ENCODE peak calls at places on chromosomes 6 and 20, in ten cellular contexts. N is HCT116, B is psoas muscle, O is lung, A is mammary epithelial cell, R is left ventricle myocardium inferior, E is mesothelial cell of epicardium, Z is endothelial cell, Y is transverse colon, H is esophagus muscularis mucosa. P is an unnamed sample.
A peak's percentile ranks its signal among the peaks of the same experiment; 100 is the strongest.

GRCh38 chr6:16503919-16504554 is 257.2 kb downstream of the ATXN1 start:
- DNase-seq in N (no peak), B (no peak), O (no peak), A (no peak), R (no peak), E (no peak), Z (no peak), Y (peak; percentile 23), H (no peak), P (no peak)

GRCh38 chr6:2029130-2029794 is 216.1 kb downstream of the GMDS start:
- DNase-seq in N (no peak), B (no peak), O (no peak), A (peak; percentile 70), R (no peak), E (no peak), Z (no peak), Y (no peak), H (no peak), P (no peak)

GRCh38 chr20:22411568-22412450 is 172.6 kb downstream of the FOXA2 start:
- DNase-seq in N (no peak), B (peak; percentile 40), O (peak; percentile 57), A (no peak), R (peak; percentile 24), E (no peak), Z (no peak), Y (no peak), H (no peak), P (no peak)

GRCh38 chr20:20520776-20521175 is 152.9 kb downstream of the INSM1 start:
- DNase-seq in N (no peak), B (no peak), O (no peak), A (peak; percentile 90), R (no peak), E (no peak), Z (no peak), Y (no peak), H (no peak), P (no peak)

GRCh38 chr20:62048821-62049291 is 16.8 kb downstream of the TAF4 start:
- DNase-seq in N (no peak), B (no peak), O (no peak), A (no peak), R (no peak), E (no peak), Z (no peak), Y (no peak), H (no peak), P (no peak)

GRCh38 chr20:9225879-9226278 is 157.0 kb downstream of the PLCB4 start:
- DNase-seq in N (no peak), B (peak; percentile 21), O (no peak), A (no peak), R (peak; percentile 28), E (no peak), Z (peak; percentile 8), Y (no peak), H (no peak), P (no peak)

GRCh38 chr6:157471895-157472686 is 91.1 kb downstream of the ZDHHC14 start:
- DNase-seq in N (no peak), B (no peak), O (no peak), A (no peak), R (no peak), E (peak; percentile 31), Z (no peak), Y (no peak), H (peak; percentile 81), P (no peak)

GRCh38 chr6:13432526-13433218 is 54.7 kb downstream of the GFOD1 start:
- DNase-seq in N (no peak), B (no peak), O (no peak), A (no peak), R (no peak), E (no peak), Z (no peak), Y (no peak), H (no peak), P (no peak)

GRCh38 chr6:127266892-127267741 is 453 bp downstream of the RNF146 start:
- DNase-seq in N (peak; percentile 13), B (peak; percentile 69), O (peak; percentile 74), A (peak; percentile 56), R (peak; percentile 64), E (peak; percentile 60), Z (peak; percentile 64), Y (peak; percentile 56), H (no peak), P (peak; percentile 84)

GRCh38 chr6:134732761-134733160 is 217.1 kb downstream of the ALDH8A1 start:
- DNase-seq in N (no peak), B (no peak), O (no peak), A (no peak), R (no peak), E (no peak), Z (no peak), Y (no peak), H (no peak), P (no peak)

GRCh38 chr20:45779011-45779915 is 12.4 kb downstream of the WFDC3 start:
- DNase-seq in N (peak; percentile 98), B (peak; percentile 85), O (peak; percentile 90), A (peak; percentile 99), R (peak; percentile 75), E (no peak), Z (no peak), Y (peak; percentile 88), H (peak; percentile 98), P (no peak)

GRCh38 chr6:154510144-154510905 is at the start of gene CNKSR3:
- DNase-seq in N (peak; percentile 83), B (peak; percentile 75), O (peak; percentile 90), A (peak; percentile 87), R (peak; percentile 84), E (peak; percentile 87), Z (peak; percentile 89), Y (peak; percentile 81), H (peak; percentile 93), P (peak; percentile 73)

GRCh38 chr6:119240257-119241123 is 109.1 kb downstream of the MAN1A1 start:
- DNase-seq in N (no peak), B (no peak), O (no peak), A (no peak), R (no peak), E (no peak), Z (peak; percentile 6), Y (no peak), H (no peak), P (no peak)

GRCh38 chr6:106122306-106122940 is 36.3 kb downstream of the PRDM1 start:
- DNase-seq in N (no peak), B (no peak), O (no peak), A (no peak), R (no peak), E (no peak), Z (no peak), Y (no peak), H (no peak), P (no peak)

GRCh38 chr6:90537723-90538407 is 49.0 kb downstream of the MAP3K7 start:
- DNase-seq in N (no peak), B (no peak), O (no peak), A (no peak), R (no peak), E (no peak), Z (no peak), Y (no peak), H (no peak), P (peak; percentile 4)

GRCh38 chr6:37192669-37193068 is 22.7 kb downstream of the PIM1 start:
- DNase-seq in N (no peak), B (no peak), O (no peak), A (no peak), R (no peak), E (no peak), Z (no peak), Y (no peak), H (no peak), P (no peak)

GRCh38 chr20:24135786-24136185 is 147.2 kb upstream of the GGTLC1 start:
- DNase-seq in N (no peak), B (no peak), O (no peak), A (no peak), R (no peak), E (no peak), Z (no peak), Y (no peak), H (no peak), P (no peak)

GRCh38 chr6:170282512-170283158 is 8.2 kb downstream of the DLL1 start:
- DNase-seq in N (no peak), B (no peak), O (no peak), A (no peak), R (no peak), E (no peak), Z (no peak), Y (no peak), H (no peak), P (no peak)

GRCh38 chr6:35317483-35318199 is 20.0 kb downstream of the DEF6 start:
- DNase-seq in N (no peak), B (peak; percentile 25), O (no peak), A (no peak), R (no peak), E (peak; percentile 47), Z (no peak), Y (no peak), H (no peak), P (no peak)
- TF ChIP-seq CTCF in N (no peak), B (no peak), O (no peak), A (no peak), R (no peak), E (no peak), Z (no peak), Y (no peak), H (no peak), P (no peak)

DNA sequence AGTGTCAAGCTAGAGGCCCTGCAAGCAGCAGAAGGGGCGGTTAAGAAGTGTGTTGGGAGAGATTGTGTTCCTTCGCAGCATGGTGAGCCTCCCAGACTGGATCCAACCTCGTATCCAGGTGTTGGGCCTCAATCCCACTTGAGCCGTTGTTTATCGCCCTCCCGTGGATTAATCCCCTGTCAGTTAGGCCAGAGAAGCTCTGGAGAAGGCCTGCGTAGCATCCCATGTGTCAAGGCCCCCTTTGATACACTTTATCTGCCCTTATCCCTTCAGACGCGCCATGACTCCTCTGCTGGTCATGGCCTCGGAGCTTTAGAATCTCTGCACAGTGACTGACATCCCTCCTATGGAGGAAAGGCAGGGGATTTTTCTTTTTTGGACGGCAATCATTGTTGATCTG is 181.0 kb downstream of the ZFP64 start:
- DNase-seq in N (no peak), B (no peak), O (no peak), A (no peak), R (no peak), E (no peak), Z (no peak), Y (no peak), H (no peak), P (no peak)
- TF ChIP-seq CTCF in N (no peak), B (no peak), O (no peak), A (no peak), R (no peak), E (no peak), Z (no peak), Y (no peak), H (no peak), P (no peak)

GRCh38 chr6:149437212-149437611 is 37.1 kb downstream of the SUMO4 start:
- DNase-seq in N (no peak), B (no peak), O (no peak), A (no peak), R (no peak), E (no peak), Z (no peak), Y (no peak), H (no peak), P (no peak)
- TF ChIP-seq CTCF in N (no peak), B (no peak), O (no peak), A (no peak), R (no peak), E (no peak), Z (no peak), Y (no peak), H (no peak), P (no peak)

DNA sequence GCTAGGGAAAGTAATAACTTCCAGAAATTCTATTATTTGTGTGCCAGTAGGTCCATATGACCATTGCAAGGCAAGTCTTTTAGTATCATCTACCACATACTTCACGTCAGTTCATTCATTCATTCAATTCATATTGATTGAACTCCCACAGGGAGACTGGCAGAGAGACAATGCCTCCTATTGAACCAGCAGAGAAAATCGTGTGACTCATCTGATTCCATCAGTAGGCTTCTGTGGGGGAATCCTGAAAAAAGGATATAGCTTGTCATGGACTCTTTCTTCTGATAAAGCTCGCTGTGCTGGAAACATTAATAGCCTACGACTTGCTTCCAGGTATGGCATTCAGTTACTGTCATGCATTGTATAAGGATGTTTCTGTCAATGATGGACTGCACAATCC is 45.3 kb upstream of the CNR1 start:
- DNase-seq in N (no peak), B (no peak), O (no peak), A (no peak), R (no peak), E (no peak), Z (no peak), Y (no peak), H (no peak), P (no peak)
- TF ChIP-seq CTCF in N (no peak), B (no peak), O (no peak), A (no peak), R (no peak), E (no peak), Z (no peak), Y (no peak), H (no peak), P (no peak)

P was measured in GM20000.